ENCODE peak calls at places on chromosomes 1 and 21, in nine cellular contexts. One of them, this sample, is unnamed.

GRCh38 chr1:60992165-60992564 is 90.2 kb upstream of the NFIA start:
- DNase-seq in ascending aorta: no peak
- DNase-seq in psoas muscle: no peak
- DNase-seq in left lung: no peak
- DNase-seq in MCF 10A: no peak
- DNase-seq in activated B cell treated with CpG ODN at 0.5 μM for 24 hours: no peak
- DNase-seq in choroid plexus epithelial cell: no peak
- DNase-seq in body of pancreas: no peak
- DNase-seq in lung: no peak
- DNase-seq in this sample: no peak

GRCh38 chr21:39805983-39806382 is 61.0 kb downstream of the IGSF5 start:
- DNase-seq in ascending aorta: no peak
- DNase-seq in psoas muscle: no peak
- DNase-seq in left lung: no peak
- DNase-seq in MCF 10A: no peak
- DNase-seq in activated B cell treated with CpG ODN at 0.5 μM for 24 hours: no peak
- DNase-seq in choroid plexus epithelial cell: no peak
- DNase-seq in body of pancreas: no peak
- DNase-seq in lung: no peak
- DNase-seq in this sample: no peak

GRCh38 chr1:111570781-111571181 is 48.8 kb upstream of the RAP1A start:
- DNase-seq in ascending aorta: peak
- DNase-seq in psoas muscle: no peak
- DNase-seq in left lung: no peak
- DNase-seq in MCF 10A: peak
- DNase-seq in activated B cell treated with CpG ODN at 0.5 μM for 24 hours: peak
- DNase-seq in choroid plexus epithelial cell: no peak
- DNase-seq in body of pancreas: peak
- DNase-seq in lung: no peak
- DNase-seq in this sample: no peak

GRCh38 chr1:230113605-230114241 is 46.7 kb downstream of the GALNT2 start:
- DNase-seq in ascending aorta: peak
- DNase-seq in psoas muscle: peak
- DNase-seq in left lung: no peak
- DNase-seq in MCF 10A: peak
- DNase-seq in activated B cell treated with CpG ODN at 0.5 μM for 24 hours: no peak
- DNase-seq in choroid plexus epithelial cell: peak
- DNase-seq in body of pancreas: no peak
- DNase-seq in lung: no peak
- DNase-seq in this sample: no peak

GRCh38 chr1:10755977-10756521 is 40.4 kb downstream of the CASZ1 start:
- DNase-seq in ascending aorta: no peak
- DNase-seq in psoas muscle: peak
- DNase-seq in left lung: peak
- DNase-seq in MCF 10A: peak
- DNase-seq in activated B cell treated with CpG ODN at 0.5 μM for 24 hours: peak
- DNase-seq in choroid plexus epithelial cell: no peak
- DNase-seq in body of pancreas: peak
- DNase-seq in lung: peak
- DNase-seq in this sample: no peak

GRCh38 chr1:175704621-175705020 is 38.8 kb downstream of the TNR start:
- DNase-seq in ascending aorta: peak
- DNase-seq in psoas muscle: no peak
- DNase-seq in left lung: no peak
- DNase-seq in MCF 10A: no peak
- DNase-seq in activated B cell treated with CpG ODN at 0.5 μM for 24 hours: no peak
- DNase-seq in choroid plexus epithelial cell: no peak
- DNase-seq in body of pancreas: no peak
- DNase-seq in lung: no peak
- DNase-seq in this sample: no peak

GRCh38 chr1:95380909-95381308 is 146.9 kb downstream of the RWDD3 start:
- DNase-seq in ascending aorta: no peak
- DNase-seq in psoas muscle: no peak
- DNase-seq in left lung: no peak
- DNase-seq in MCF 10A: no peak
- DNase-seq in activated B cell treated with CpG ODN at 0.5 μM for 24 hours: no peak
- DNase-seq in choroid plexus epithelial cell: no peak
- DNase-seq in body of pancreas: no peak
- DNase-seq in lung: no peak
- DNase-seq in this sample: no peak

GRCh38 chr1:164534863-164535590 is 24.0 kb upstream of the PBX1 start:
- DNase-seq in ascending aorta: no peak
- DNase-seq in psoas muscle: no peak
- DNase-seq in left lung: no peak
- DNase-seq in MCF 10A: no peak
- DNase-seq in activated B cell treated with CpG ODN at 0.5 μM for 24 hours: no peak
- DNase-seq in choroid plexus epithelial cell: no peak
- DNase-seq in body of pancreas: no peak
- DNase-seq in lung: no peak
- DNase-seq in this sample: no peak

GRCh38 chr1:46479744-46480350 is 9.8 kb upstream of the DMBX1 start:
- DNase-seq in ascending aorta: no peak
- DNase-seq in psoas muscle: no peak
- DNase-seq in left lung: peak
- DNase-seq in MCF 10A: no peak
- DNase-seq in activated B cell treated with CpG ODN at 0.5 μM for 24 hours: no peak
- DNase-seq in choroid plexus epithelial cell: no peak
- DNase-seq in body of pancreas: no peak
- DNase-seq in lung: no peak
- DNase-seq in this sample: no peak

GRCh38 chr21:23308741-23309140 is 2298.5 kb downstream of the MRPL39 start:
- DNase-seq in ascending aorta: no peak
- DNase-seq in psoas muscle: no peak
- DNase-seq in left lung: no peak
- DNase-seq in MCF 10A: no peak
- DNase-seq in activated B cell treated with CpG ODN at 0.5 μM for 24 hours: no peak
- DNase-seq in choroid plexus epithelial cell: no peak
- DNase-seq in body of pancreas: no peak
- DNase-seq in lung: no peak
- DNase-seq in this sample: no peak

GRCh38 chr1:214558002-214558770 is 6.8 kb upstream of the PTPN14 start:
- DNase-seq in ascending aorta: no peak
- DNase-seq in psoas muscle: peak
- DNase-seq in left lung: no peak
- DNase-seq in MCF 10A: peak
- DNase-seq in activated B cell treated with CpG ODN at 0.5 μM for 24 hours: no peak
- DNase-seq in choroid plexus epithelial cell: peak
- DNase-seq in body of pancreas: no peak
- DNase-seq in lung: no peak
- DNase-seq in this sample: no peak

GRCh38 chr1:11788549-11789053 is 17.2 kb downstream of the MTHFR start:
- DNase-seq in ascending aorta: no peak
- DNase-seq in psoas muscle: no peak
- DNase-seq in left lung: peak
- DNase-seq in MCF 10A: no peak
- DNase-seq in activated B cell treated with CpG ODN at 0.5 μM for 24 hours: no peak
- DNase-seq in choroid plexus epithelial cell: no peak
- DNase-seq in body of pancreas: no peak
- DNase-seq in lung: peak
- DNase-seq in this sample: no peak

DNA sequence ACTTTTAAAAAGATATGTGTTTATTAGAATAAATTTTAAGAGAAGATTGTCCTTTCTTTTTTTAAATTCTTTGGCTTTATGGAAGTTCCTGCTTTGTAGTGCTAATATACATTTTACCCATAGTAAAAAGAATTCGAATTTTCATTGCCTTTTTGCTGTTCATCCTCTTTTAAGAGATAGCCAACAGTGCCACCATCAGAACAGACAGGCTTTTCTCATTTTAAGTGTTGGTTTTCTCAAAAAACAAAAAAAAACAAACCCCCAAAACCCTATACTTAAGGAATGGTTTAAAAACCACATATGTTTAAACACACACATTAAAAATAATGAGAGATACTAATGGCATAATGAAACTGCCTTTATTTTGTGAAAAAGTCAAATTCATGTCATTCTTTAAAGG is 118.8 kb downstream of the NEK7 start:
- DNase-seq in ascending aorta: no peak
- DNase-seq in psoas muscle: no peak
- DNase-seq in left lung: no peak
- DNase-seq in MCF 10A: no peak
- DNase-seq in activated B cell treated with CpG ODN at 0.5 μM for 24 hours: no peak
- DNase-seq in choroid plexus epithelial cell: no peak
- DNase-seq in body of pancreas: no peak
- DNase-seq in lung: no peak
- DNase-seq in this sample: no peak
- TF ChIP-seq CTCF in ascending aorta: no peak
- TF ChIP-seq CTCF in psoas muscle: no peak
- TF ChIP-seq CTCF in left lung: no peak
- TF ChIP-seq CTCF in MCF 10A: no peak
- TF ChIP-seq CTCF in activated B cell treated with CpG ODN at 0.5 μM for 24 hours: no peak
- TF ChIP-seq CTCF in choroid plexus epithelial cell: no peak
- TF ChIP-seq CTCF in body of pancreas: no peak
- TF ChIP-seq CTCF in lung: no peak
- TF ChIP-seq CTCF in this sample: no peak

GRCh38 chr1:201023517-201023902 is at the start of gene KIF21B:
- DNase-seq in ascending aorta: peak
- DNase-seq in psoas muscle: peak
- DNase-seq in left lung: peak
- DNase-seq in MCF 10A: peak
- DNase-seq in activated B cell treated with CpG ODN at 0.5 μM for 24 hours: peak
- DNase-seq in choroid plexus epithelial cell: peak
- DNase-seq in body of pancreas: peak
- DNase-seq in lung: peak
- DNase-seq in this sample: peak

GRCh38 chr1:201021333-201022177 is 2.0 kb downstream of the KIF21B start:
- DNase-seq in ascending aorta: no peak
- DNase-seq in psoas muscle: no peak
- DNase-seq in left lung: no peak
- DNase-seq in MCF 10A: no peak
- DNase-seq in activated B cell treated with CpG ODN at 0.5 μM for 24 hours: no peak
- DNase-seq in choroid plexus epithelial cell: no peak
- DNase-seq in body of pancreas: no peak
- DNase-seq in lung: no peak
- DNase-seq in this sample: no peak

GRCh38 chr1:201024251-201024998 is 911 bp upstream of the KIF21B start:
- DNase-seq in ascending aorta: no peak
- DNase-seq in psoas muscle: no peak
- DNase-seq in left lung: no peak
- DNase-seq in MCF 10A: no peak
- DNase-seq in activated B cell treated with CpG ODN at 0.5 μM for 24 hours: no peak
- DNase-seq in choroid plexus epithelial cell: no peak
- DNase-seq in body of pancreas: no peak
- DNase-seq in lung: no peak
- DNase-seq in this sample: no peak

GRCh38 chr1:201022178-201022823 is 1.2 kb downstream of the KIF21B start:
- DNase-seq in ascending aorta: no peak
- DNase-seq in psoas muscle: no peak
- DNase-seq in left lung: no peak
- DNase-seq in MCF 10A: no peak
- DNase-seq in activated B cell treated with CpG ODN at 0.5 μM for 24 hours: no peak
- DNase-seq in choroid plexus epithelial cell: no peak
- DNase-seq in body of pancreas: no peak
- DNase-seq in lung: no peak
- DNase-seq in this sample: no peak

DNA sequence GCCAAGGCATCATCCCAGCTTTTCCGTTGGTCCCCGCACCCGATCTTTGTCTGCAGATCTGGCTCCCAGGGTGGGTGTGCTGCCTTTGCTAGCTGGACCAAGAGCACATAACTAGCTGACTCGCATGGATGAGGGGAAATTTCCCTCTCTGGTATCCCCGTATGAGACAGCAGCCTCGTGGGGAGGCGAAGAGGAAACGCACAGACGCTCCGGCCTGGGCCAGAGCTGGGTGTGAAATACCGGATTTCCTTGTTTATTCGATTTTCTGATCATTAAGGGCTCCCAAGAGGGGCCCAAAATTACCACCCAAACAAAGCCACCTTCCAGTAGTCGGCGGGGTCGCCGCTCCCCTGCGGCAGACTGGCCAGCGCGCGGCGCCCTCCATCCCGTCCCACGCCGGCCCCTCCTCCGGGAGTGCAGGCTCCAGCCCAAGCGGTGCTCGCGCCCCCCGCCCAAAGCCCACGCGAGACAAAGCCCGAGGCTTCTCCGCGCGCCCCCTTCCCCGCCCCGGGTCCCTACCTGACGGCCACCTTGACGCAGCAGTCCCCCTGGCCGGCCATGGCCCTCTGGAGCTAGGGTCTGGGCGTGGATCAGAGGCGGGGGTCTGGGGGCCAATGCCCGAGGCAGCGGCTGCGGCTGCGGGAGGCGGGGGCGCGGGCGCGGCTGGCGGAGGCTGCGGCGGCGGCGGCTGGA is 544 bp downstream of the KIF21B start:
- DNase-seq in ascending aorta: no peak
- DNase-seq in psoas muscle: no peak
- DNase-seq in left lung: peak
- DNase-seq in MCF 10A: no peak
- DNase-seq in activated B cell treated with CpG ODN at 0.5 μM for 24 hours: peak
- DNase-seq in choroid plexus epithelial cell: peak
- DNase-seq in body of pancreas: peak
- DNase-seq in lung: no peak
- DNase-seq in this sample: no peak
- TF ChIP-seq CTCF in ascending aorta: no peak
- TF ChIP-seq CTCF in psoas muscle: no peak
- TF ChIP-seq CTCF in left lung: no peak
- TF ChIP-seq CTCF in MCF 10A: no peak
- TF ChIP-seq CTCF in activated B cell treated with CpG ODN at 0.5 μM for 24 hours: no peak
- TF ChIP-seq CTCF in choroid plexus epithelial cell: no peak
- TF ChIP-seq CTCF in body of pancreas: no peak
- TF ChIP-seq CTCF in lung: no peak
- TF ChIP-seq CTCF in this sample: no peak

DNA sequence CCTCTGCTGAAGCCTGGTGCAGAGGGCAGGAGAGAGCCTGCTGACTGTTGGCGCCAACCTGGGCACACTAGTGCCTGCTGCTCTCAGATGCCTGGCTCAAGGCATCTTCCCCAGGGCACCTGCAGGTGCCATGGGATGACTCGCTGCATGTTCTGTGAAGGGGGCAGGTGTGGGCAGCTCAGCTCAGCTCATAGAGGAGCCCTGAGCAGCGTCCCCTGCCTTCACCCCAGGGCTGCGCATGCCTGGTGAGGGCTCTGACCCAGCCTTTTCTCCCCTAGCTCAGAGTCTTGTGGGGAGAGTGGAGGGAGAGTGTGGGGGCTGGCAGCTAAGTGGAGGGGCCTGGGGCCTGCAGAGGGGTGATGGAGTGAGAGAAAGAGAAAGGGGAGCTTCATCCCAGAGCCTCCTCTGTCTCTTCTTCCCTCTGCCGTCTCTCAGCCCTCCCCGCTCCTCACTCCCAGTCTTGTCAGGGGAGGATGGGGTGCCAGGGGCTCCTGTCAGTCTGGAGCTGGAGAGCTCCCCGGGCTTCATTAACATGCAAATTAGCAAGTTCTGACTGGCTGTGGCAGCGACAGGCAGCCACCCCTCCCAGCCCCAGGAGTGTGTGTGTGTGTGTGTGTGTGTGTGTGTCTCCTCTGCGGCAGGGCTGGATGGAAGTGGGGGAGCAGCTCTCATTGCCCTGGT is 33.8 kb downstream of the FOXO6 start:
- DNase-seq in ascending aorta: no peak
- DNase-seq in psoas muscle: no peak
- DNase-seq in left lung: no peak
- DNase-seq in MCF 10A: no peak
- DNase-seq in activated B cell treated with CpG ODN at 0.5 μM for 24 hours: no peak
- DNase-seq in choroid plexus epithelial cell: no peak
- DNase-seq in body of pancreas: no peak
- DNase-seq in lung: no peak
- DNase-seq in this sample: no peak
- TF ChIP-seq CTCF in ascending aorta: no peak
- TF ChIP-seq CTCF in psoas muscle: no peak
- TF ChIP-seq CTCF in left lung: no peak
- TF ChIP-seq CTCF in MCF 10A: no peak
- TF ChIP-seq CTCF in activated B cell treated with CpG ODN at 0.5 μM for 24 hours: no peak
- TF ChIP-seq CTCF in choroid plexus epithelial cell: peak
- TF ChIP-seq CTCF in body of pancreas: no peak
- TF ChIP-seq CTCF in lung: no peak
- TF ChIP-seq CTCF in this sample: no peak

GRCh38 chr1:196309386-196309785 is 298.9 kb downstream of the KCNT2 start:
- DNase-seq in ascending aorta: no peak
- DNase-seq in psoas muscle: no peak
- DNase-seq in left lung: no peak
- DNase-seq in MCF 10A: peak
- DNase-seq in activated B cell treated with CpG ODN at 0.5 μM for 24 hours: no peak
- DNase-seq in choroid plexus epithelial cell: peak
- DNase-seq in body of pancreas: no peak
- DNase-seq in lung: no peak
- DNase-seq in this sample: no peak
- TF ChIP-seq CTCF in ascending aorta: no peak
- TF ChIP-seq CTCF in psoas muscle: no peak
- TF ChIP-seq CTCF in left lung: no peak
- TF ChIP-seq CTCF in MCF 10A: peak
- TF ChIP-seq CTCF in activated B cell treated with CpG ODN at 0.5 μM for 24 hours: no peak
- TF ChIP-seq CTCF in choroid plexus epithelial cell: peak
- TF ChIP-seq CTCF in body of pancreas: no peak
- TF ChIP-seq CTCF in lung: no peak
- TF ChIP-seq CTCF in this sample: no peak

This sample was measured in omental fat pad.